ENCODE peak calls at places on chromosomes 12 and 14, in ten cellular contexts. X is T-helper 2 cell; S is astrocyte; D is tibial artery; B is PC-3; W is stimulated activated CD4-positive, alpha-beta T cell treated with anti-CD3 and anti-CD28 coated beads, Interleukin-1b, Interleukin-23, amount 100 ng/mL, for 48 hours; H is NCI-H1694 treated with DMSO at 0.1 percent for 48 hours; N is mucosa of descending colon; M is NAMALWA; I is lower leg skin. Z is an unnamed sample.

GRCh38 chr12:56032006-56032405 is 9.7 kb upstream of the RPS26 start:
- DNase-seq in I (no peak), X (no peak), H (no peak), N (no peak), M (no peak), S (no peak), W (no peak), D (no peak), B (no peak), Z (no peak)

GRCh38 chr12:96040305-96041133 is 5.1 kb upstream of the LTA4H start:
- DNase-seq in I (no peak), W (no peak), D (no peak), N (no peak), H (no peak), B (no peak), M (no peak), X (no peak), S (peak), Z (no peak)

GRCh38 chr12:685388-685787 is 22.1 kb upstream of the NINJ2 start:
- DNase-seq in B (no peak), H (no peak), I (no peak), D (no peak), S (peak), N (no peak), W (peak), X (peak), M (peak), Z (no peak)

GRCh38 chr12:94042321-94042720 is 106.1 kb upstream of the PLXNC1 start:
- DNase-seq in S (no peak), X (no peak), B (no peak), W (no peak), N (no peak), M (no peak), I (no peak), H (no peak), D (no peak), Z (no peak)

GRCh38 chr12:18549598-18549997 is 188.2 kb downstream of the PLCZ1 start:
- DNase-seq in M (no peak), X (no peak), H (no peak), S (peak), B (no peak), I (no peak), W (no peak), D (no peak), N (no peak), Z (no peak)

GRCh38 chr14:54420478-54421116 is 20.6 kb downstream of the CNIH1 start:
- DNase-seq in D (peak), H (no peak), M (peak), W (no peak), B (peak), S (peak), X (no peak), N (no peak), I (no peak), Z (no peak)

GRCh38 chr14:89121961-89122675 is 294.9 kb downstream of the FOXN3 start:
- DNase-seq in H (no peak), N (no peak), B (no peak), X (no peak), W (no peak), M (no peak), S (no peak), I (no peak), D (no peak), Z (no peak)

GRCh38 chr14:104800600-104801283 is at the start of gene ZBTB42:
- DNase-seq in N (peak), X (peak), B (peak), M (no peak), W (peak), S (peak), H (peak), I (no peak), D (peak), Z (peak)

GRCh38 chr12:72273499-72273837 is 1.3 kb downstream of the TRHDE start:
- DNase-seq in B (peak), S (no peak), H (no peak), W (no peak), D (no peak), I (no peak), M (no peak), X (no peak), N (no peak), Z (peak)

GRCh38 chr12:92597997-92598396 is 104.8 kb upstream of the PLEKHG7 start:
- DNase-seq in H (no peak), I (no peak), W (no peak), S (peak), B (peak), N (no peak), M (no peak), X (no peak), D (no peak), Z (no peak)